ENCODE peak calls at places on chromosomes 5 and 9, in ten cellular contexts. One of them, this sample, is unnamed. For H3K4me1, the result is how much of the 10 kb centered on the place peaks cover.

GRCh38 chr9:125455132-125455531 is 193.5 kb downstream of the GAPVD1 start:
- DNase-seq in fibroblast of lung: no peak
- DNase-seq in SK-N-SH: no peak
- DNase-seq in spleen: no peak
- DNase-seq in A549: no peak
- DNase-seq in trophoblast cell: no peak
- DNase-seq in uterus: no peak
- DNase-seq in prostate gland: no peak
- DNase-seq in cardiac muscle cell: no peak
- DNase-seq in tibial nerve: no peak
- DNase-seq in this sample: no peak

GRCh38 chr5:129392681-129393080 is 67.4 kb upstream of the ADAMTS19 start:
- DNase-seq in fibroblast of lung: peak
- DNase-seq in SK-N-SH: no peak
- DNase-seq in spleen: no peak
- DNase-seq in A549: no peak
- DNase-seq in trophoblast cell: no peak
- DNase-seq in uterus: no peak
- DNase-seq in prostate gland: no peak
- DNase-seq in cardiac muscle cell: no peak
- DNase-seq in tibial nerve: no peak
- DNase-seq in this sample: no peak

GRCh38 chr9:94204174-94204573 is 54.9 kb upstream of the ZNF169 start:
- DNase-seq in fibroblast of lung: no peak
- DNase-seq in SK-N-SH: no peak
- DNase-seq in spleen: no peak
- DNase-seq in A549: no peak
- DNase-seq in trophoblast cell: no peak
- DNase-seq in uterus: no peak
- DNase-seq in prostate gland: no peak
- DNase-seq in cardiac muscle cell: no peak
- DNase-seq in tibial nerve: no peak
- DNase-seq in this sample: no peak

GRCh38 chr9:137605146-137606004 is at the start of gene ARRDC1:
- DNase-seq in fibroblast of lung: peak
- DNase-seq in SK-N-SH: peak
- DNase-seq in spleen: peak
- DNase-seq in A549: peak
- DNase-seq in trophoblast cell: peak
- DNase-seq in uterus: peak
- DNase-seq in prostate gland: peak
- DNase-seq in cardiac muscle cell: peak
- DNase-seq in tibial nerve: peak
- DNase-seq in this sample: peak

GRCh38 chr9:68493953-68494541 is 46.6 kb downstream of the TMEM252 start:
- DNase-seq in fibroblast of lung: peak
- DNase-seq in SK-N-SH: no peak
- DNase-seq in spleen: no peak
- DNase-seq in A549: no peak
- DNase-seq in trophoblast cell: peak
- DNase-seq in uterus: no peak
- DNase-seq in prostate gland: no peak
- DNase-seq in cardiac muscle cell: peak
- DNase-seq in tibial nerve: no peak
- DNase-seq in this sample: no peak

GRCh38 chr9:89779416-89779815 is 174.6 kb downstream of the GADD45G start:
- DNase-seq in fibroblast of lung: peak
- DNase-seq in SK-N-SH: no peak
- DNase-seq in spleen: no peak
- DNase-seq in A549: no peak
- DNase-seq in trophoblast cell: no peak
- DNase-seq in uterus: no peak
- DNase-seq in prostate gland: no peak
- DNase-seq in cardiac muscle cell: no peak
- DNase-seq in tibial nerve: no peak
- DNase-seq in this sample: no peak

GRCh38 chr5:180049357-180049673 is 22.2 kb downstream of the RNF130 start:
- DNase-seq in fibroblast of lung: no peak
- DNase-seq in SK-N-SH: peak
- DNase-seq in spleen: no peak
- DNase-seq in A549: no peak
- DNase-seq in trophoblast cell: no peak
- DNase-seq in uterus: no peak
- DNase-seq in prostate gland: no peak
- DNase-seq in cardiac muscle cell: no peak
- DNase-seq in tibial nerve: no peak
- DNase-seq in this sample: no peak

GRCh38 chr5:163115011-163115410 is 322.4 kb upstream of the CCNG1 start:
- DNase-seq in fibroblast of lung: no peak
- DNase-seq in SK-N-SH: no peak
- DNase-seq in spleen: no peak
- DNase-seq in A549: no peak
- DNase-seq in trophoblast cell: no peak
- DNase-seq in uterus: no peak
- DNase-seq in prostate gland: no peak
- DNase-seq in cardiac muscle cell: no peak
- DNase-seq in tibial nerve: no peak
- DNase-seq in this sample: no peak

GRCh38 chr5:6712136-6712581 is 1.1 kb upstream of the TENT4A start:
- DNase-seq in fibroblast of lung: peak
- DNase-seq in SK-N-SH: peak
- DNase-seq in spleen: peak
- DNase-seq in A549: peak
- DNase-seq in trophoblast cell: no peak
- DNase-seq in uterus: peak
- DNase-seq in prostate gland: peak
- DNase-seq in cardiac muscle cell: peak
- DNase-seq in tibial nerve: peak
- DNase-seq in this sample: peak

GRCh38 chr9:108830292-108830691 is 25.5 kb downstream of the ACTL7B start:
- DNase-seq in fibroblast of lung: no peak
- DNase-seq in SK-N-SH: no peak
- DNase-seq in spleen: no peak
- DNase-seq in A549: no peak
- DNase-seq in trophoblast cell: no peak
- DNase-seq in uterus: no peak
- DNase-seq in prostate gland: no peak
- DNase-seq in cardiac muscle cell: no peak
- DNase-seq in tibial nerve: no peak
- DNase-seq in this sample: no peak

DNA sequence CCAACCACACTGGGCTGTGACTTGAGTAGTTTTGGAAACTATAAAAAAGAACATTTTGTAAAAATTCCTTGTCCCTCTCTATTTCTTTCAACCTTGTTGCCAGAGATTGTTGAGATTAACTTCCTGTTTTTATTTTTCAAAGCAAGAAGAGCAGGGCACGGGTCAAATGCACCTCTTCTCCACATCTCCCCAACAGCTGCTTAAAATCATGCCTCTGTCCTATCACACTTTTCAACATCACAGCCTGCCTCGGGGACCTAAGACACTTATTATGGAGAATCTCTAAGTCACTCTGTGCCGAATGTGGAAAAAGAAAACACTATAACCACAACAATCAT is 280.3 kb upstream of the TNC start:
- DNase-seq in fibroblast of lung: no peak
- DNase-seq in SK-N-SH: no peak
- DNase-seq in spleen: no peak
- DNase-seq in A549: no peak
- DNase-seq in trophoblast cell: no peak
- DNase-seq in uterus: no peak
- DNase-seq in prostate gland: no peak
- DNase-seq in cardiac muscle cell: no peak
- DNase-seq in tibial nerve: no peak
- DNase-seq in this sample: no peak
- H3K4me1 ChIP-seq in fibroblast of lung: under half
- H3K4me1 ChIP-seq in SK-N-SH: under half
- H3K4me1 ChIP-seq in spleen: under half
- H3K4me1 ChIP-seq in A549: under half
- H3K4me1 ChIP-seq in trophoblast cell: under half
- H3K4me1 ChIP-seq in uterus: under half
- H3K4me1 ChIP-seq in prostate gland: under half
- H3K4me1 ChIP-seq in cardiac muscle cell: under half
- H3K4me1 ChIP-seq in tibial nerve: under half
- H3K4me1 ChIP-seq in this sample: under half

GRCh38 chr5:150496534-150496933 is 11.4 kb upstream of the NDST1 start:
- DNase-seq in fibroblast of lung: no peak
- DNase-seq in SK-N-SH: no peak
- DNase-seq in spleen: no peak
- DNase-seq in A549: no peak
- DNase-seq in trophoblast cell: no peak
- DNase-seq in uterus: no peak
- DNase-seq in prostate gland: no peak
- DNase-seq in cardiac muscle cell: no peak
- DNase-seq in tibial nerve: no peak
- DNase-seq in this sample: no peak

GRCh38 chr5:150498501-150498900 is 9.4 kb upstream of the NDST1 start:
- DNase-seq in fibroblast of lung: no peak
- DNase-seq in SK-N-SH: no peak
- DNase-seq in spleen: no peak
- DNase-seq in A549: no peak
- DNase-seq in trophoblast cell: no peak
- DNase-seq in uterus: no peak
- DNase-seq in prostate gland: no peak
- DNase-seq in cardiac muscle cell: no peak
- DNase-seq in tibial nerve: no peak
- DNase-seq in this sample: peak

GRCh38 chr5:150497274-150497988 is 10.5 kb upstream of the NDST1 start:
- DNase-seq in fibroblast of lung: peak
- DNase-seq in SK-N-SH: peak
- DNase-seq in spleen: no peak
- DNase-seq in A549: peak
- DNase-seq in trophoblast cell: peak
- DNase-seq in uterus: peak
- DNase-seq in prostate gland: peak
- DNase-seq in cardiac muscle cell: peak
- DNase-seq in tibial nerve: peak
- DNase-seq in this sample: no peak

GRCh38 chr5:150498971-150499370 is 9.0 kb upstream of the NDST1 start:
- DNase-seq in fibroblast of lung: no peak
- DNase-seq in SK-N-SH: no peak
- DNase-seq in spleen: no peak
- DNase-seq in A549: no peak
- DNase-seq in trophoblast cell: no peak
- DNase-seq in uterus: no peak
- DNase-seq in prostate gland: no peak
- DNase-seq in cardiac muscle cell: no peak
- DNase-seq in tibial nerve: no peak
- DNase-seq in this sample: no peak

DNA sequence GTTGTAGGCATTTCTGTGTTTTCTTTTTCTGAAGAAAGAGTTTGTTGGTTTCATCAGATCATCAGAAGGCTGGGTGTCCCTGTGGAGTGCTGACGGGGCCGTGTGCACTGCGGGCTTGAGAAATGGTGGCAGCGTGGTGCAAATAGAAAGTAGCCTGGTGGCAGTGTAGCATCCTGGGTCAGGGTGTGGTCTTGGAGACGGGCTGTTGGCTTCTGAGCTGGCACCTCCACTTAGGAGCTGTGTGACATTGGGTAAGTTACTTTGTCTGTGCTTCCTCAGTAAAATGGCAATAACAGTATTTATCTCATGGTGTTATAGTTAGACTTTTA is 10.0 kb upstream of the NDST1 start:
- DNase-seq in fibroblast of lung: no peak
- DNase-seq in SK-N-SH: no peak
- DNase-seq in spleen: no peak
- DNase-seq in A549: no peak
- DNase-seq in trophoblast cell: no peak
- DNase-seq in uterus: no peak
- DNase-seq in prostate gland: no peak
- DNase-seq in cardiac muscle cell: no peak
- DNase-seq in tibial nerve: no peak
- DNase-seq in this sample: no peak
- H3K4me3 ChIP-seq in fibroblast of lung: no peak
- H3K4me3 ChIP-seq in SK-N-SH: no peak
- H3K4me3 ChIP-seq in spleen: no peak
- H3K4me3 ChIP-seq in A549: peak
- H3K4me3 ChIP-seq in trophoblast cell: no peak
- H3K4me3 ChIP-seq in uterus: no peak
- H3K4me3 ChIP-seq in prostate gland: no peak
- H3K4me3 ChIP-seq in cardiac muscle cell: no peak
- H3K4me3 ChIP-seq in tibial nerve: no peak
- H3K4me3 ChIP-seq in this sample: no peak

DNA sequence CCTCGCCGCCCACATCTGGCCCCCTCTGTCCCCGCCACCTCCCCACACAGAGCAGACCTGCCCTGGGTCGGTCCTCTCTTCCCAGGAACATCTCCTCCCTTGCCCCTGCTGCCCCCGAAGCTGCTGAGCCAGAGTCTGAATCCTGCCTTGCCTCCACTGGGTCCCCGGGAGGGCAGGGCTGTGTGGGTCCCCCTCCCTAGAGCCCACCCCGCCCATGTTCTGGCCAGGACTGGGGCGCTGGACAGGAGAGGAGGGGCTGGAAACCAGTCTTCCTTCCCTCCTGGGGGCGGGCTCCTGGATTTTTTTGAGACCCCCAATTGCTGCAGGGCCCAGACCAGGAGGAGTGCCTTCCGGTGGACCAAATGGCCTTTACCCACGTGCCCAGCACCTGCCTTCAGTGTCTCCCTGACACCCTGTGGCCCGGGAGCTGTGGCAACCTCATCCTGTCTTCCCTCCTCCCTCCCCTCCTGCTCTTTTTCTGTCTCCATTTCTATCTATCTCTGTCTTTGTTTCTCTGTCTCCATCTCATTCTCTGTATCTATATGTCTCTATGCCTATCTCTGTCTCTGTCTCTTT is 12.1 kb downstream of the MRPL36 start:
- DNase-seq in fibroblast of lung: no peak
- DNase-seq in SK-N-SH: no peak
- DNase-seq in spleen: no peak
- DNase-seq in A549: no peak
- DNase-seq in trophoblast cell: no peak
- DNase-seq in uterus: peak
- DNase-seq in prostate gland: no peak
- DNase-seq in cardiac muscle cell: no peak
- DNase-seq in tibial nerve: no peak
- DNase-seq in this sample: no peak
- H3K4me1 ChIP-seq in fibroblast of lung: under half
- H3K4me1 ChIP-seq in SK-N-SH: under half
- H3K4me1 ChIP-seq in spleen: under half
- H3K4me1 ChIP-seq in A549: under half
- H3K4me1 ChIP-seq in trophoblast cell: under half
- H3K4me1 ChIP-seq in uterus: under half
- H3K4me1 ChIP-seq in prostate gland: under half
- H3K4me1 ChIP-seq in cardiac muscle cell: under half
- H3K4me1 ChIP-seq in tibial nerve: under half
- H3K4me1 ChIP-seq in this sample: under half

GRCh38 chr9:16709936-16710335 is 160.5 kb downstream of the BNC2 start:
- DNase-seq in fibroblast of lung: no peak
- DNase-seq in SK-N-SH: no peak
- DNase-seq in spleen: no peak
- DNase-seq in A549: no peak
- DNase-seq in trophoblast cell: no peak
- DNase-seq in uterus: no peak
- DNase-seq in prostate gland: no peak
- DNase-seq in cardiac muscle cell: no peak
- DNase-seq in tibial nerve: no peak
- DNase-seq in this sample: no peak
- H3K4me3 ChIP-seq in fibroblast of lung: no peak
- H3K4me3 ChIP-seq in SK-N-SH: no peak
- H3K4me3 ChIP-seq in spleen: no peak
- H3K4me3 ChIP-seq in A549: no peak
- H3K4me3 ChIP-seq in trophoblast cell: no peak
- H3K4me3 ChIP-seq in uterus: no peak
- H3K4me3 ChIP-seq in prostate gland: no peak
- H3K4me3 ChIP-seq in cardiac muscle cell: no peak
- H3K4me3 ChIP-seq in tibial nerve: no peak
- H3K4me3 ChIP-seq in this sample: no peak

GRCh38 chr9:134415026-134415425 is 88.8 kb downstream of the RXRA start:
- DNase-seq in fibroblast of lung: no peak
- DNase-seq in SK-N-SH: no peak
- DNase-seq in spleen: no peak
- DNase-seq in A549: no peak
- DNase-seq in trophoblast cell: no peak
- DNase-seq in uterus: no peak
- DNase-seq in prostate gland: no peak
- DNase-seq in cardiac muscle cell: no peak
- DNase-seq in tibial nerve: no peak
- DNase-seq in this sample: no peak
- H3K4me1 ChIP-seq in fibroblast of lung: under half
- H3K4me1 ChIP-seq in SK-N-SH: under half
- H3K4me1 ChIP-seq in spleen: under half
- H3K4me1 ChIP-seq in A549: half or more
- H3K4me1 ChIP-seq in trophoblast cell: under half
- H3K4me1 ChIP-seq in uterus: under half
- H3K4me1 ChIP-seq in prostate gland: under half
- H3K4me1 ChIP-seq in cardiac muscle cell: under half
- H3K4me1 ChIP-seq in tibial nerve: half or more
- H3K4me1 ChIP-seq in this sample: under half